ENCODE peak calls at places on chromosomes 6 and 20, in eight cellular contexts. One of them, this sample, is unnamed.
A peak's percentile ranks its signal among the peaks of the same experiment; 100 is the strongest.

GRCh38 chr20:62830821-62831220 is 14.0 kb downstream of the COL9A3 start:
- DNase-seq in AG04449: no peak
- DNase-seq in GM12864: no peak
- DNase-seq in neural progenitor cell: no peak
- DNase-seq in HFFc6: no peak
- DNase-seq in GM13977: no peak
- DNase-seq in left ventricle myocardium inferior: no peak
- DNase-seq in GM10248: no peak
- DNase-seq in this sample: no peak

GRCh38 chr6:156869986-156870398 is 92.8 kb downstream of the ARID1B start:
- DNase-seq in HFFc6: no peak
- DNase-seq in left ventricle myocardium inferior: no peak
- DNase-seq in AG04449: no peak
- DNase-seq in neural progenitor cell: peak; percentile 63
- DNase-seq in GM13977: no peak
- DNase-seq in GM10248: no peak
- DNase-seq in GM12864: no peak
- DNase-seq in this sample: peak; percentile 19

GRCh38 chr6:74409447-74409846 is 713.4 kb downstream of the CD109 start:
- DNase-seq in AG04449: peak; percentile 42
- DNase-seq in left ventricle myocardium inferior: no peak
- DNase-seq in GM10248: peak; percentile 8
- DNase-seq in HFFc6: peak; percentile 73
- DNase-seq in neural progenitor cell: peak; percentile 9
- DNase-seq in GM13977: peak; percentile 2
- DNase-seq in GM12864: no peak
- DNase-seq in this sample: no peak

GRCh38 chr20:53074811-53075314 is 102.7 kb downstream of the TSHZ2 start:
- DNase-seq in GM12864: no peak
- DNase-seq in HFFc6: no peak
- DNase-seq in AG04449: no peak
- DNase-seq in left ventricle myocardium inferior: no peak
- DNase-seq in GM10248: no peak
- DNase-seq in neural progenitor cell: no peak
- DNase-seq in GM13977: no peak
- DNase-seq in this sample: no peak

GRCh38 chr20:33667245-33668086 is 723 bp downstream of the ACTL10 start:
- DNase-seq in GM10248: peak; percentile 39
- DNase-seq in left ventricle myocardium inferior: peak; percentile 58
- DNase-seq in AG04449: no peak
- DNase-seq in GM12864: no peak
- DNase-seq in HFFc6: peak; percentile 76
- DNase-seq in GM13977: no peak
- DNase-seq in neural progenitor cell: no peak
- DNase-seq in this sample: peak; percentile 31

GRCh38 chr6:110609101-110609500 is 132.7 kb upstream of the SLC22A16 start:
- DNase-seq in left ventricle myocardium inferior: no peak
- DNase-seq in GM13977: no peak
- DNase-seq in neural progenitor cell: no peak
- DNase-seq in HFFc6: no peak
- DNase-seq in AG04449: no peak
- DNase-seq in GM12864: no peak
- DNase-seq in GM10248: no peak
- DNase-seq in this sample: no peak

GRCh38 chr20:20732641-20733040 is 20.2 kb upstream of the RALGAPA2 start:
- DNase-seq in GM10248: no peak
- DNase-seq in left ventricle myocardium inferior: no peak
- DNase-seq in GM13977: no peak
- DNase-seq in neural progenitor cell: no peak
- DNase-seq in AG04449: no peak
- DNase-seq in GM12864: no peak
- DNase-seq in HFFc6: no peak
- DNase-seq in this sample: no peak

GRCh38 chr6:111973897-111974639 is 79.8 kb upstream of the CCN6 start:
- DNase-seq in HFFc6: peak; percentile 57
- DNase-seq in GM13977: no peak
- DNase-seq in neural progenitor cell: no peak
- DNase-seq in AG04449: no peak
- DNase-seq in left ventricle myocardium inferior: no peak
- DNase-seq in GM12864: no peak
- DNase-seq in GM10248: no peak
- DNase-seq in this sample: no peak

GRCh38 chr6:56644366-56644765 is 1.7 kb upstream of the DST start:
- DNase-seq in GM12864: no peak
- DNase-seq in GM10248: no peak
- DNase-seq in AG04449: no peak
- DNase-seq in HFFc6: no peak
- DNase-seq in GM13977: no peak
- DNase-seq in left ventricle myocardium inferior: no peak
- DNase-seq in neural progenitor cell: no peak
- DNase-seq in this sample: no peak

GRCh38 chr6:41055149-41055548 is 2.1 kb downstream of the APOBEC2 start:
- DNase-seq in GM13977: no peak
- DNase-seq in neural progenitor cell: no peak
- DNase-seq in HFFc6: no peak
- DNase-seq in GM12864: no peak
- DNase-seq in GM10248: peak; percentile 8
- DNase-seq in left ventricle myocardium inferior: no peak
- DNase-seq in AG04449: no peak
- DNase-seq in this sample: no peak

GRCh38 chr6:165723326-165723725 is 60.3 kb upstream of the PDE10A start:
- DNase-seq in GM12864: no peak
- DNase-seq in AG04449: no peak
- DNase-seq in GM13977: no peak
- DNase-seq in left ventricle myocardium inferior: no peak
- DNase-seq in HFFc6: no peak
- DNase-seq in neural progenitor cell: no peak
- DNase-seq in GM10248: no peak
- DNase-seq in this sample: no peak

GRCh38 chr20:58251979-58252591 is 23.6 kb upstream of the ANKRD60 start:
- DNase-seq in GM10248: no peak
- DNase-seq in GM12864: no peak
- DNase-seq in left ventricle myocardium inferior: no peak
- DNase-seq in GM13977: no peak
- DNase-seq in AG04449: peak; percentile 63
- DNase-seq in neural progenitor cell: no peak
- DNase-seq in HFFc6: peak; percentile 89
- DNase-seq in this sample: no peak

GRCh38 chr6:125316621-125317020 is 14.9 kb upstream of the HDDC2 start:
- DNase-seq in HFFc6: no peak
- DNase-seq in GM10248: no peak
- DNase-seq in GM13977: no peak
- DNase-seq in neural progenitor cell: peak; percentile 67
- DNase-seq in AG04449: no peak
- DNase-seq in left ventricle myocardium inferior: no peak
- DNase-seq in GM12864: no peak
- DNase-seq in this sample: no peak

GRCh38 chr6:125314019-125314581 is 12.3 kb upstream of the HDDC2 start:
- DNase-seq in AG04449: no peak
- DNase-seq in HFFc6: peak; percentile 50
- DNase-seq in GM10248: peak; percentile 41
- DNase-seq in GM13977: peak; percentile 34
- DNase-seq in neural progenitor cell: peak; percentile 78
- DNase-seq in GM12864: no peak
- DNase-seq in left ventricle myocardium inferior: peak; percentile 56
- DNase-seq in this sample: peak; percentile 65

GRCh38 chr6:125312478-125312877 is 10.7 kb upstream of the HDDC2 start:
- DNase-seq in AG04449: no peak
- DNase-seq in GM10248: no peak
- DNase-seq in neural progenitor cell: no peak
- DNase-seq in GM13977: no peak
- DNase-seq in left ventricle myocardium inferior: no peak
- DNase-seq in HFFc6: no peak
- DNase-seq in GM12864: no peak
- DNase-seq in this sample: no peak

GRCh38 chr6:125310994-125311649 is 9.4 kb upstream of the HDDC2 start:
- DNase-seq in left ventricle myocardium inferior: no peak
- DNase-seq in AG04449: no peak
- DNase-seq in GM12864: no peak
- DNase-seq in GM13977: peak; percentile 45
- DNase-seq in HFFc6: peak; percentile 62
- DNase-seq in GM10248: peak; percentile 36
- DNase-seq in neural progenitor cell: peak; percentile 71
- DNase-seq in this sample: peak; percentile 26

GRCh38 chr6:125312950-125313349 is 11.2 kb upstream of the HDDC2 start:
- DNase-seq in left ventricle myocardium inferior: no peak
- DNase-seq in GM12864: no peak
- DNase-seq in GM13977: no peak
- DNase-seq in AG04449: no peak
- DNase-seq in HFFc6: no peak
- DNase-seq in neural progenitor cell: no peak
- DNase-seq in GM10248: no peak
- DNase-seq in this sample: peak; percentile 11
- TF ChIP-seq CTCF in left ventricle myocardium inferior: no peak
- TF ChIP-seq CTCF in GM12864: no peak
- TF ChIP-seq CTCF in GM13977: no peak
- TF ChIP-seq CTCF in AG04449: no peak
- TF ChIP-seq CTCF in HFFc6: no peak
- TF ChIP-seq CTCF in neural progenitor cell: no peak
- TF ChIP-seq CTCF in GM10248: no peak
- TF ChIP-seq CTCF in this sample: no peak

DNA sequence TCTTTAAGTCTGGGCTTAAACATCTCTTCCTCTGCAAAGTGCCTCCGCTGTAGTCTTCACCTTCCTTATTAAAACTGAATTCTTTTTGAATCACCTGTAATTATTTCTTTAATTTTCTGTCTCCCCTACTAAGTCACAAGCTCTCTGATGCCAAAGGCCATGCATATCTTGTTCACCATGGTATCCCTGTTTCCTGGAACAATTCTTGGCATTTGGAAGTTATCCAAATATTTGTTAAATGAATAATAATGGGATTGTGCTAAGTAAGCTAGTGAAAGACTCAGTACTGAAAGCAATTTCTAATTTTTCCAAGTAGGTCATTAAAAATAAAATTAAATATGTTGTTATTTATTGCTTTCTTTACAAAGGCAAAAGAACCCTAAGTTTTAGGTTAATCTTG is 12.2 kb downstream of the SNAP91 start:
- DNase-seq in GM13977: no peak
- DNase-seq in GM10248: no peak
- DNase-seq in left ventricle myocardium inferior: no peak
- DNase-seq in AG04449: no peak
- DNase-seq in HFFc6: no peak
- DNase-seq in GM12864: no peak
- DNase-seq in neural progenitor cell: no peak
- DNase-seq in this sample: no peak
- TF ChIP-seq CTCF in GM13977: no peak
- TF ChIP-seq CTCF in GM10248: no peak
- TF ChIP-seq CTCF in left ventricle myocardium inferior: no peak
- TF ChIP-seq CTCF in AG04449: no peak
- TF ChIP-seq CTCF in HFFc6: no peak
- TF ChIP-seq CTCF in GM12864: no peak
- TF ChIP-seq CTCF in neural progenitor cell: no peak
- TF ChIP-seq CTCF in this sample: no peak

DNA sequence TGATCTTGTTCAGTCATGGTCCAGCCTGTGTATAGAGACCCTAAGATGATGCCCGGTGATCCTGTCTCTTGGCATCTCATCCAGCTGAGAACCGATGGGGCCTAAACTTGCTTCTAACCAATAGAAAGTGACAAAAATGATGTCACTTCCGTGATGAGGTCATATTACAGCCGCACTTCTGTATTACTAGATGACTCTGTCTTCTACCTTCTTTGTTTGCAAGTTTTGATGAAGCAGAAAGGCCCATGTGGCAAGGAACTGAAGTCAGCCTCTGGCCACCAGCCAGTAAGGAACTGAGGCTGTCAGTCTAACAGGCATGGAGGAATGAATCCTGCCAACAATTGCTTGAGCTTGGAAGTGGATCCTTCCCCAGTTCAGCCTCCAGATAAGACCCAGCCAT is 32.8 kb upstream of the HLA-C start:
- DNase-seq in neural progenitor cell: no peak
- DNase-seq in GM10248: no peak
- DNase-seq in HFFc6: no peak
- DNase-seq in GM13977: no peak
- DNase-seq in GM12864: no peak
- DNase-seq in AG04449: no peak
- DNase-seq in left ventricle myocardium inferior: no peak
- DNase-seq in this sample: no peak
- TF ChIP-seq CTCF in neural progenitor cell: no peak
- TF ChIP-seq CTCF in GM10248: no peak
- TF ChIP-seq CTCF in HFFc6: no peak
- TF ChIP-seq CTCF in GM13977: no peak
- TF ChIP-seq CTCF in GM12864: no peak
- TF ChIP-seq CTCF in AG04449: no peak
- TF ChIP-seq CTCF in left ventricle myocardium inferior: no peak
- TF ChIP-seq CTCF in this sample: no peak

DNA sequence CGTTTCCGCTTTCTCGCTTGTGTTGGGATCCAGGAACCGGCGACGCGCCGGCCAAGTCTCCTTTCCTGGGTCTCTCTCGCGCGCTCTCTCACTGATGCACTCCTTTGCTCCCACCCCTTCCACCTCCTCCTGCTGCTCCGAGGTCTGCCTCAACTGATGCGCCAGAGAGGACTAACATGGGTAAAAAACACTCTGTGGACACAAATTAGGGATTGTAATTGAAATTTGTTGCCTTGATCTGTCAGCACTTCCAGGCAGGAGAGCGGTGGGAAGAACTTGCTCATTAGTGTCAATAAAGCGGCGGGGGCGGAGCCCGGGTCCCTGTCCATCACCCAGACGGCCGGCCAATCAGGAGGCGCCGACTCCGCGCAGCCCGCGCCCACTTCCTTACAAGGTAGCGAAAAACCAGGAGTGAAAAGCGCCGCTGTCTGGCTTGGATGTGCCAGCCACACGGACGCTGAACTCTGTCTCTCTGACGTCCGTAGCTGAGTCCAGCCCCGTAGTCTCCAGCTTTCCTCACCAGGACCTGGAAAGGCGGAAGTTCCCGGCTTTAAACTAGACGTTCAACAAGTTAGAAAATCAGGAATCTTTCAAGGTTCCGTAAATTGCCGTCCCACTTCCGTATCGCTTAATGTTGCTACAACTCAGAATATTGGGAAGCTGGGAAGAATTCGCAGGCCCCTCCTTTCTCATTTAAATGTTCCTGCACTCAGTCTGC is at the start of gene TBX18:
- DNase-seq in neural progenitor cell: peak; percentile 98
- DNase-seq in HFFc6: peak; percentile 99
- DNase-seq in GM10248: no peak
- DNase-seq in left ventricle myocardium inferior: peak; percentile 92
- DNase-seq in GM13977: no peak
- DNase-seq in GM12864: no peak
- DNase-seq in AG04449: peak; percentile 95
- DNase-seq in this sample: peak; percentile 95
- TF ChIP-seq CTCF in neural progenitor cell: no peak
- TF ChIP-seq CTCF in HFFc6: peak; percentile 27
- TF ChIP-seq CTCF in GM10248: no peak
- TF ChIP-seq CTCF in left ventricle myocardium inferior: no peak
- TF ChIP-seq CTCF in GM13977: no peak
- TF ChIP-seq CTCF in GM12864: no peak
- TF ChIP-seq CTCF in AG04449: peak; percentile 31
- TF ChIP-seq CTCF in this sample: no peak

GRCh38 chr20:35146299-35146921 is 726 bp downstream of the EDEM2 start:
- DNase-seq in AG04449: no peak
- DNase-seq in neural progenitor cell: peak; percentile 65
- DNase-seq in left ventricle myocardium inferior: no peak
- DNase-seq in GM13977: no peak
- DNase-seq in GM10248: no peak
- DNase-seq in HFFc6: no peak
- DNase-seq in GM12864: no peak
- DNase-seq in this sample: peak; percentile 36
- TF ChIP-seq CTCF in AG04449: no peak
- TF ChIP-seq CTCF in neural progenitor cell: no peak
- TF ChIP-seq CTCF in left ventricle myocardium inferior: no peak
- TF ChIP-seq CTCF in GM13977: no peak
- TF ChIP-seq CTCF in GM10248: no peak
- TF ChIP-seq CTCF in HFFc6: peak; percentile 16
- TF ChIP-seq CTCF in GM12864: no peak
- TF ChIP-seq CTCF in this sample: no peak

GRCh38 chr20:32189691-32190607 is 17.6 kb downstream of the PLAGL2 start:
- DNase-seq in GM12864: no peak
- DNase-seq in HFFc6: no peak
- DNase-seq in left ventricle myocardium inferior: peak; percentile 50
- DNase-seq in AG04449: no peak
- DNase-seq in neural progenitor cell: peak; percentile 90
- DNase-seq in GM10248: peak; percentile 48
- DNase-seq in GM13977: peak; percentile 56
- DNase-seq in this sample: peak; percentile 86
- TF ChIP-seq CTCF in GM12864: no peak
- TF ChIP-seq CTCF in HFFc6: no peak
- TF ChIP-seq CTCF in left ventricle myocardium inferior: peak; percentile 16
- TF ChIP-seq CTCF in AG04449: no peak
- TF ChIP-seq CTCF in neural progenitor cell: no peak
- TF ChIP-seq CTCF in GM10248: no peak
- TF ChIP-seq CTCF in GM13977: no peak
- TF ChIP-seq CTCF in this sample: no peak